ENCODE peak calls at places on chromosomes 16 and 17, in six cellular contexts. V is psoas muscle, K is kidney tubule cell, T is NCI-H1694 treated with DMSO at 0.1 percent for 48 hours, D is choroid plexus epithelial cell, G is T-helper 9 cell. A is an unnamed sample.
A peak's percentile ranks its signal among the peaks of the same experiment; 100 is the strongest.

GRCh38 chr17:61199431-61200348 is 200.0 kb upstream of the TBX2 start:
- DNase-seq in T (no peak), G (no peak), V (no peak), K (no peak), D (no peak), A (no peak)

GRCh38 chr17:69874220-69874670 is 200.8 kb upstream of the KCNJ16 start:
- DNase-seq in V (no peak), K (peak; percentile 81), G (no peak), T (no peak), D (peak; percentile 88), A (peak; percentile 21)

GRCh38 chr16:50153648-50154368 is 702 bp downstream of the TENT4B start:
- DNase-seq in V (peak; percentile 28), D (peak; percentile 28), K (peak; percentile 40), G (no peak), T (no peak), A (no peak)

GRCh38 chr16:88810166-88810867 is 1.4 kb downstream of the APRT start:
- DNase-seq in K (peak; percentile 62), G (no peak), V (no peak), D (no peak), T (no peak), A (peak; percentile 43)

GRCh38 chr17:39270923-39271322 is 45.2 kb upstream of the STAC2 start:
- DNase-seq in V (no peak), K (peak; percentile 18), D (peak; percentile 73), T (peak; percentile 40), G (no peak), A (no peak)

GRCh38 chr17:38731526-38732294 is 1.6 kb downstream of the CISD3 start:
- DNase-seq in K (no peak), V (no peak), D (no peak), T (no peak), G (no peak), A (no peak)

GRCh38 chr17:50638851-50639767 is 4.4 kb downstream of the ABCC3 start:
- DNase-seq in T (no peak), V (peak; percentile 87), K (peak; percentile 100), D (peak; percentile 93), G (no peak), A (peak; percentile 99)

GRCh38 chr16:13529193-13529982 is 390.6 kb upstream of the ERCC4 start:
- DNase-seq in G (no peak), V (no peak), T (no peak), D (no peak), K (peak; percentile 18), A (peak; percentile 84)

GRCh38 chr17:13030459-13031305 is 12.9 kb upstream of the ELAC2 start:
- DNase-seq in D (peak; percentile 69), T (peak; percentile 32), K (peak; percentile 48), V (no peak), G (peak; percentile 29), A (peak; percentile 4)

A was measured in RCC 7860.